ENCODE peak calls at places on chromosomes 6 and 20, in four cellular contexts. V is fibroblast of the aortic adventitia; C is ascending aorta; X is CD4-positive, CD25-positive, alpha-beta regulatory T cell. I is an unnamed sample.

GRCh38 chr6:149211046-149211571 is 106.4 kb upstream of the TAB2 start:
- DNase-seq in V (no peak), C (no peak), X (no peak), I (no peak)

GRCh38 chr6:43770417-43771209 is 602 bp downstream of the VEGFA start:
- DNase-seq in V (no peak), C (no peak), X (no peak), I (no peak)

GRCh38 chr6:150169609-150170008 is 26.8 kb downstream of the PPP1R14C start:
- DNase-seq in V (peak), C (no peak), X (no peak), I (no peak)

GRCh38 chr6:33692078-33692759 is 19.3 kb downstream of the UQCC2 start:
- DNase-seq in V (peak), C (no peak), X (no peak), I (no peak)

GRCh38 chr6:149336529-149336928 is 19.0 kb downstream of the TAB2 start:
- DNase-seq in V (no peak), C (no peak), X (no peak), I (no peak)

GRCh38 chr6:163941471-163941980 is 527.0 kb downstream of the QKI start:
- DNase-seq in V (no peak), C (no peak), X (no peak), I (no peak)

GRCh38 chr20:57398901-57399535 is 7.8 kb downstream of the RBM38 start:
- DNase-seq in V (no peak), C (no peak), X (no peak), I (no peak)

GRCh38 chr6:9766240-9766915 is 648.5 kb downstream of the TFAP2A start:
- DNase-seq in V (peak), C (no peak), X (no peak), I (no peak)

GRCh38 chr6:41600499-41601247 is 37.6 kb upstream of the MDFI start:
- DNase-seq in V (no peak), C (no peak), X (no peak), I (no peak)

GRCh38 chr6:139131736-139132285 is 3.1 kb upstream of the HECA start:
- DNase-seq in V (no peak), C (no peak), X (no peak), I (no peak)

GRCh38 chr6:44496705-44497369 is 109.3 kb downstream of the CDC5L start:
- DNase-seq in V (peak), C (no peak), X (no peak), I (no peak)

GRCh38 chr20:60525397-60525796 is 567.2 kb downstream of the CDH26 start:
- DNase-seq in V (no peak), C (no peak), X (no peak), I (no peak)

GRCh38 chr6:39753745-39754084 is 28.5 kb upstream of the KIF6 start:
- DNase-seq in V (peak), C (no peak), X (no peak), I (no peak)

GRCh38 chr20:46900826-46901225 is 6.2 kb downstream of the EYA2 start:
- DNase-seq in V (no peak), C (no peak), X (no peak), I (no peak)

GRCh38 chr6:34680802-34681515 is 15.6 kb downstream of the ILRUN start:
- DNase-seq in V (peak), C (no peak), X (no peak), I (no peak)

GRCh38 chr20:18972251-18972876 is 158.8 kb downstream of the SCP2D1 start:
- DNase-seq in V (no peak), C (no peak), X (no peak), I (no peak)

GRCh38 chr6:151325075-151326050 is 66.0 kb downstream of the ZBTB2 start:
- DNase-seq in V (peak), C (peak), X (peak), I (no peak)

GRCh38 chr6:112683926-112684325 is 336.8 kb downstream of the RFPL4B start:
- DNase-seq in V (peak), C (no peak), X (no peak), I (no peak)

GRCh38 chr6:15090145-15090579 is 155.7 kb upstream of the JARID2 start:
- DNase-seq in V (peak), C (no peak), X (no peak), I (no peak)

GRCh38 chr6:148619891-148620290 is 126.9 kb upstream of the UST start:
- DNase-seq in V (no peak), C (no peak), X (no peak), I (no peak)